ENCODE peak calls at places on chromosome 11, in four cellular contexts. One of them, this sample, is unnamed.

GRCh38 chr11:89293966-89294679 is 116.4 kb downstream of the TYR start:
- DNase-seq in right lobe of liver: no peak
- DNase-seq in IMR-90: peak
- DNase-seq in fibroblast of villous mesenchyme: peak
- DNase-seq in this sample: no peak

GRCh38 chr11:45090607-45091006 is 55.8 kb upstream of the PRDM11 start:
- DNase-seq in IMR-90: no peak
- DNase-seq in fibroblast of villous mesenchyme: no peak
- DNase-seq in right lobe of liver: no peak
- DNase-seq in this sample: no peak

GRCh38 chr11:69295995-69296889 is 2.3 kb downstream of the MYEOV start:
- DNase-seq in right lobe of liver: peak
- DNase-seq in IMR-90: peak
- DNase-seq in fibroblast of villous mesenchyme: peak
- DNase-seq in this sample: no peak

GRCh38 chr11:831951-832528 is 712 bp upstream of the CD151 start:
- DNase-seq in fibroblast of villous mesenchyme: no peak
- DNase-seq in IMR-90: no peak
- DNase-seq in right lobe of liver: no peak
- DNase-seq in this sample: no peak

GRCh38 chr11:20084921-20085814 is 75.1 kb downstream of the DBX1 start:
- DNase-seq in fibroblast of villous mesenchyme: no peak
- DNase-seq in right lobe of liver: no peak
- DNase-seq in IMR-90: no peak
- DNase-seq in this sample: no peak

GRCh38 chr11:133895551-133895950 is 50.2 kb upstream of the SPATA19 start:
- DNase-seq in right lobe of liver: no peak
- DNase-seq in fibroblast of villous mesenchyme: no peak
- DNase-seq in IMR-90: no peak
- DNase-seq in this sample: no peak

GRCh38 chr11:61042537-61042936 is 59.8 kb upstream of the CD5 start:
- DNase-seq in right lobe of liver: no peak
- DNase-seq in IMR-90: no peak
- DNase-seq in fibroblast of villous mesenchyme: no peak
- DNase-seq in this sample: no peak

GRCh38 chr11:86608251-86608799 is 64.1 kb downstream of the ME3 start:
- DNase-seq in right lobe of liver: peak
- DNase-seq in fibroblast of villous mesenchyme: peak
- DNase-seq in IMR-90: peak
- DNase-seq in this sample: peak

GRCh38 chr11:2645779-2646118 is 54.0 kb downstream of the KCNQ1OT1 start:
- DNase-seq in IMR-90: no peak
- DNase-seq in fibroblast of villous mesenchyme: no peak
- DNase-seq in right lobe of liver: no peak
- DNase-seq in this sample: no peak

GRCh38 chr11:29507381-29507780 is 509.4 kb downstream of the KCNA4 start:
- DNase-seq in fibroblast of villous mesenchyme: no peak
- DNase-seq in IMR-90: no peak
- DNase-seq in right lobe of liver: no peak
- DNase-seq in this sample: no peak

GRCh38 chr11:68402355-68403031 is 58.1 kb upstream of the PPP6R3 start:
- DNase-seq in fibroblast of villous mesenchyme: no peak
- DNase-seq in IMR-90: no peak
- DNase-seq in right lobe of liver: no peak
- DNase-seq in this sample: no peak

GRCh38 chr11:79076526-79077115 is 364.2 kb downstream of the TENM4 start:
- DNase-seq in fibroblast of villous mesenchyme: peak
- DNase-seq in IMR-90: no peak
- DNase-seq in right lobe of liver: peak
- DNase-seq in this sample: no peak

GRCh38 chr11:101345891-101346290 is 216.3 kb upstream of the PGR start:
- DNase-seq in right lobe of liver: no peak
- DNase-seq in IMR-90: no peak
- DNase-seq in fibroblast of villous mesenchyme: no peak
- DNase-seq in this sample: no peak

GRCh38 chr11:80638296-80638695 is 1197.5 kb upstream of the TENM4 start:
- DNase-seq in fibroblast of villous mesenchyme: no peak
- DNase-seq in IMR-90: no peak
- DNase-seq in right lobe of liver: no peak
- DNase-seq in this sample: no peak

GRCh38 chr11:61764606-61765260 is 12.3 kb downstream of the MYRF start:
- DNase-seq in right lobe of liver: no peak
- DNase-seq in fibroblast of villous mesenchyme: peak
- DNase-seq in IMR-90: no peak
- DNase-seq in this sample: no peak

GRCh38 chr11:9850224-9850895 is 186.5 kb downstream of the SWAP70 start:
- DNase-seq in IMR-90: peak
- DNase-seq in right lobe of liver: no peak
- DNase-seq in fibroblast of villous mesenchyme: peak
- DNase-seq in this sample: no peak

GRCh38 chr11:71505781-71506180 is 21.3 kb upstream of the KRTAP5-7 start:
- DNase-seq in IMR-90: no peak
- DNase-seq in right lobe of liver: no peak
- DNase-seq in fibroblast of villous mesenchyme: no peak
- DNase-seq in this sample: no peak

GRCh38 chr11:62933285-62933684 is 12.1 kb upstream of the CHRM1 start:
- DNase-seq in fibroblast of villous mesenchyme: no peak
- DNase-seq in IMR-90: no peak
- DNase-seq in right lobe of liver: no peak
- DNase-seq in this sample: no peak

GRCh38 chr11:82750643-82751139 is 17.0 kb upstream of the FAM181B start:
- DNase-seq in IMR-90: no peak
- DNase-seq in right lobe of liver: no peak
- DNase-seq in fibroblast of villous mesenchyme: no peak
- DNase-seq in this sample: no peak

GRCh38 chr11:76642341-76642740 is 28.2 kb downstream of the LRRC32 start:
- DNase-seq in IMR-90: no peak
- DNase-seq in fibroblast of villous mesenchyme: no peak
- DNase-seq in right lobe of liver: no peak
- DNase-seq in this sample: no peak

GRCh38 chr11:79047356-79047755 is 393.5 kb downstream of the TENM4 start:
- DNase-seq in right lobe of liver: no peak
- DNase-seq in IMR-90: no peak
- DNase-seq in fibroblast of villous mesenchyme: no peak
- DNase-seq in this sample: no peak

GRCh38 chr11:92424281-92424680 is 199.7 kb downstream of the FAT3 start:
- DNase-seq in IMR-90: peak
- DNase-seq in right lobe of liver: no peak
- DNase-seq in fibroblast of villous mesenchyme: no peak
- DNase-seq in this sample: no peak

GRCh38 chr11:10379871-10380568 is 75.0 kb upstream of the AMPD3 start:
- DNase-seq in fibroblast of villous mesenchyme: no peak
- DNase-seq in right lobe of liver: no peak
- DNase-seq in IMR-90: peak
- DNase-seq in this sample: no peak

GRCh38 chr11:42524534-42525227 is 787.1 kb upstream of the API5 start:
- DNase-seq in fibroblast of villous mesenchyme: peak
- DNase-seq in IMR-90: no peak
- DNase-seq in right lobe of liver: peak
- DNase-seq in this sample: no peak

GRCh38 chr11:124717786-124718634 is 21.7 kb upstream of the NRGN start:
- DNase-seq in fibroblast of villous mesenchyme: no peak
- DNase-seq in IMR-90: peak
- DNase-seq in right lobe of liver: no peak
- DNase-seq in this sample: no peak

GRCh38 chr11:88035271-88035670 is 140.0 kb downstream of the RAB38 start:
- DNase-seq in fibroblast of villous mesenchyme: no peak
- DNase-seq in IMR-90: peak
- DNase-seq in right lobe of liver: no peak
- DNase-seq in this sample: no peak

GRCh38 chr11:13082588-13082987 is 73.5 kb downstream of the RASSF10 start:
- DNase-seq in fibroblast of villous mesenchyme: no peak
- DNase-seq in right lobe of liver: no peak
- DNase-seq in IMR-90: no peak
- DNase-seq in this sample: no peak

DNA sequence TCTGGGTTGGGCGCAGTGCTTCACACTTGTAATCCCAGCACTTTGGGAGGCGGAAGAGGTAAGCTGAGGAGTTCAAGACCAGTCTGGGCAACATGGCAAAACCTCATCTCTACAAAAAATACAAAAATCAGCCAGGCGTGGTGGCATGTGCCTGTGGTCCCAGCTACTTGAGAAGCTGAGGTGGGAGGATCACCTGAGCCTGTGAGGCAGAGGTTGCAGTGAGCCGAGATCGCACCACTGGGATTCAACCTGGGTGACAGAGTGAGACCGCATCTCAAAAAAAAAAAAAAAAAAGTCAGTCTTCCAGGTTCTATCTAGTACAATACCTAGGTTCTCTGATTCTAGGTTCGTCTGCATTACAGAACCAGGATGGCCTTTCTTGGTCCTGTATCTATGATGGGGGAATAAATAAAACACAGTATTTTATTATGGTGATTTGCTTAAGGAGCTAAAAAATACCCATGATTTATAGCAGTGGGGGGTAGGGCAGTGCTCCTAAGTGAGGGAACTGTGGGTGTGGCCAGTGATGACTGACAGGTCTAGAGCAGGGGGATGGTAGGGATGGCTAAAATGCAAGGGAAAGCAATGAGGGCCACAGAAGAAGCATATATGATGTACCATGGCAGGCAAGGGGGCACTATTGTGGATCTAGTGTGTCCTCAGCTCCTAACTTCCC is 65.6 kb upstream of the NUP160 start:
- DNase-seq in right lobe of liver: no peak
- DNase-seq in fibroblast of villous mesenchyme: no peak
- DNase-seq in IMR-90: no peak
- DNase-seq in this sample: no peak
- TF ChIP-seq CTCF in right lobe of liver: no peak
- TF ChIP-seq CTCF in fibroblast of villous mesenchyme: no peak
- TF ChIP-seq CTCF in IMR-90: no peak
- TF ChIP-seq CTCF in this sample: no peak

GRCh38 chr11:36376888-36377758 is 81.0 kb downstream of the PRR5L start:
- DNase-seq in right lobe of liver: peak
- DNase-seq in fibroblast of villous mesenchyme: peak
- DNase-seq in IMR-90: peak
- DNase-seq in this sample: peak
- TF ChIP-seq CTCF in right lobe of liver: peak
- TF ChIP-seq CTCF in fibroblast of villous mesenchyme: peak
- TF ChIP-seq CTCF in IMR-90: peak
- TF ChIP-seq CTCF in this sample: peak

GRCh38 chr11:35486446-35486845 is 39.0 kb downstream of the PAMR1 start:
- DNase-seq in right lobe of liver: no peak
- DNase-seq in fibroblast of villous mesenchyme: no peak
- DNase-seq in IMR-90: no peak
- DNase-seq in this sample: no peak
- TF ChIP-seq CTCF in right lobe of liver: no peak
- TF ChIP-seq CTCF in fibroblast of villous mesenchyme: peak
- TF ChIP-seq CTCF in IMR-90: no peak
- TF ChIP-seq CTCF in this sample: no peak

GRCh38 chr11:6258141-6258540 is 1.5 kb upstream of the CCKBR start:
- DNase-seq in right lobe of liver: no peak
- DNase-seq in IMR-90: no peak
- DNase-seq in fibroblast of villous mesenchyme: no peak
- DNase-seq in this sample: no peak
- TF ChIP-seq CTCF in right lobe of liver: no peak
- TF ChIP-seq CTCF in IMR-90: no peak
- TF ChIP-seq CTCF in fibroblast of villous mesenchyme: no peak
- TF ChIP-seq CTCF in this sample: no peak

GRCh38 chr11:109075976-109076375 is 346.0 kb upstream of the C11orf87 start:
- DNase-seq in right lobe of liver: no peak
- DNase-seq in fibroblast of villous mesenchyme: peak
- DNase-seq in IMR-90: no peak
- DNase-seq in this sample: no peak

GRCh38 chr11:109073032-109073822 is 348.8 kb upstream of the C11orf87 start:
- DNase-seq in right lobe of liver: no peak
- DNase-seq in fibroblast of villous mesenchyme: no peak
- DNase-seq in IMR-90: no peak
- DNase-seq in this sample: no peak

GRCh38 chr11:109076870-109077269 is 345.1 kb upstream of the C11orf87 start:
- DNase-seq in IMR-90: no peak
- DNase-seq in right lobe of liver: no peak
- DNase-seq in fibroblast of villous mesenchyme: no peak
- DNase-seq in this sample: no peak

GRCh38 chr11:109071712-109072524 is 350.1 kb upstream of the C11orf87 start:
- DNase-seq in fibroblast of villous mesenchyme: peak
- DNase-seq in right lobe of liver: no peak
- DNase-seq in IMR-90: peak
- DNase-seq in this sample: no peak

GRCh38 chr11:109077340-109077927 is 344.6 kb upstream of the C11orf87 start:
- DNase-seq in IMR-90: no peak
- DNase-seq in right lobe of liver: no peak
- DNase-seq in fibroblast of villous mesenchyme: no peak
- DNase-seq in this sample: no peak
- TF ChIP-seq CTCF in IMR-90: no peak
- TF ChIP-seq CTCF in right lobe of liver: no peak
- TF ChIP-seq CTCF in fibroblast of villous mesenchyme: no peak
- TF ChIP-seq CTCF in this sample: no peak

GRCh38 chr11:113904379-113905101 is at the start of gene HTR3B:
- DNase-seq in fibroblast of villous mesenchyme: no peak
- DNase-seq in right lobe of liver: no peak
- DNase-seq in IMR-90: no peak
- DNase-seq in this sample: no peak

GRCh38 chr11:113907155-113907554 is 2.6 kb downstream of the HTR3B start:
- DNase-seq in IMR-90: no peak
- DNase-seq in fibroblast of villous mesenchyme: peak
- DNase-seq in right lobe of liver: no peak
- DNase-seq in this sample: no peak

GRCh38 chr11:113906515-113906914 is 1.9 kb downstream of the HTR3B start:
- DNase-seq in fibroblast of villous mesenchyme: no peak
- DNase-seq in right lobe of liver: no peak
- DNase-seq in IMR-90: no peak
- DNase-seq in this sample: no peak

GRCh38 chr11:113907681-113908080 is 3.1 kb downstream of the HTR3B start:
- DNase-seq in right lobe of liver: no peak
- DNase-seq in fibroblast of villous mesenchyme: no peak
- DNase-seq in IMR-90: no peak
- DNase-seq in this sample: no peak

GRCh38 chr11:113906038-113906437 is 1.4 kb downstream of the HTR3B start:
- DNase-seq in IMR-90: peak
- DNase-seq in fibroblast of villous mesenchyme: peak
- DNase-seq in right lobe of liver: no peak
- DNase-seq in this sample: no peak
- TF ChIP-seq CTCF in IMR-90: peak
- TF ChIP-seq CTCF in fibroblast of villous mesenchyme: peak
- TF ChIP-seq CTCF in right lobe of liver: no peak
- TF ChIP-seq CTCF in this sample: no peak

GRCh38 chr11:75380245-75380644 is 19.1 kb upstream of the RPS3 start:
- DNase-seq in right lobe of liver: no peak
- DNase-seq in fibroblast of villous mesenchyme: no peak
- DNase-seq in IMR-90: no peak
- DNase-seq in this sample: no peak

GRCh38 chr11:75371930-75372876 is 20.7 kb upstream of the ARRB1 start:
- DNase-seq in IMR-90: no peak
- DNase-seq in right lobe of liver: no peak
- DNase-seq in fibroblast of villous mesenchyme: peak
- DNase-seq in this sample: no peak

GRCh38 chr11:75375626-75376025 is 23.7 kb upstream of the RPS3 start:
- DNase-seq in right lobe of liver: no peak
- DNase-seq in IMR-90: no peak
- DNase-seq in fibroblast of villous mesenchyme: no peak
- DNase-seq in this sample: no peak

GRCh38 chr11:75374646-75375045 is 23.2 kb upstream of the ARRB1 start:
- DNase-seq in IMR-90: no peak
- DNase-seq in fibroblast of villous mesenchyme: no peak
- DNase-seq in right lobe of liver: no peak
- DNase-seq in this sample: no peak

GRCh38 chr11:75376175-75376574 is 23.1 kb upstream of the RPS3 start:
- DNase-seq in right lobe of liver: no peak
- DNase-seq in IMR-90: no peak
- DNase-seq in fibroblast of villous mesenchyme: no peak
- DNase-seq in this sample: no peak
- TF ChIP-seq CTCF in right lobe of liver: no peak
- TF ChIP-seq CTCF in IMR-90: peak
- TF ChIP-seq CTCF in fibroblast of villous mesenchyme: peak
- TF ChIP-seq CTCF in this sample: no peak

This sample was measured in natural killer cell.